ENCODE peak calls at places on chromosomes 13 and 19, in four cellular contexts. Y is K562, K is H1, C is HepG2. N is an unnamed sample.
A peak's percentile ranks its signal among the peaks of the same experiment; 100 is the strongest.

GRCh38 chr13:94925263-94925662 is 212.9 kb upstream of the SOX21 start:
- DNase-seq in Y (no peak), K (no peak), C (no peak), N (no peak)

GRCh38 chr13:95656386-95657015 is 12.0 kb upstream of the DZIP1 start:
- DNase-seq in Y (no peak), K (no peak), C (no peak), N (no peak)

GRCh38 chr19:49071860-49072547 is 495 bp downstream of the KCNA7 start:
- DNase-seq in Y (peak; percentile 84), K (peak; percentile 95), C (no peak), N (no peak)

GRCh38 chr13:106986033-106986484 is 418.1 kb upstream of the ARGLU1 start:
- DNase-seq in Y (no peak), K (no peak), C (no peak), N (no peak)

GRCh38 chr13:51524312-51524711 is 60.0 kb upstream of the WDFY2 start:
- DNase-seq in Y (no peak), K (no peak), C (peak; percentile 95), N (peak; percentile 83)

GRCh38 chr13:97021241-97021640 is 27.0 kb upstream of the OXGR1 start:
- DNase-seq in Y (no peak), K (no peak), C (no peak), N (no peak)

GRCh38 chr13:40145139-40145538 is 489.7 kb downstream of the COG6 start:
- DNase-seq in Y (no peak), K (no peak), C (no peak), N (no peak)

GRCh38 chr13:39612023-39612637 is 9.1 kb upstream of the LHFPL6 start:
- DNase-seq in Y (peak; percentile 13), K (peak; percentile 76), C (peak; percentile 58), N (peak; percentile 55)

GRCh38 chr13:95552208-95552538 is 347 bp upstream of the CLDN10 start:
- DNase-seq in Y (no peak), K (no peak), C (no peak), N (no peak)

GRCh38 chr19:50568321-50569022 is at the start of gene LRRC4B:
- DNase-seq in Y (peak; percentile 57), K (peak; percentile 77), C (no peak), N (no peak)

GRCh38 chr13:113291997-113292862 is 4.8 kb upstream of the LAMP1 start:
- DNase-seq in Y (peak; percentile 52), K (peak; percentile 53), C (no peak), N (no peak)

GRCh38 chr13:44232729-44233128 is 140.9 kb upstream of the SERP2 start:
- DNase-seq in Y (no peak), K (no peak), C (no peak), N (no peak)

GRCh38 chr19:7303470-7303869 is 9.3 kb upstream of the INSR start:
- DNase-seq in Y (no peak), K (no peak), C (no peak), N (no peak)

GRCh38 chr13:74197686-74198085 is 63.5 kb upstream of the KLF12 start:
- DNase-seq in Y (no peak), K (no peak), C (no peak), N (no peak)

GRCh38 chr19:38190061-38190460 is 34.0 kb downstream of the DPF1 start:
- DNase-seq in Y (no peak), K (no peak), C (no peak), N (no peak)

GRCh38 chr19:12965017-12965811 is 4.2 kb upstream of the DAND5 start:
- DNase-seq in Y (peak; percentile 85), K (peak; percentile 97), C (peak; percentile 72), N (peak; percentile 53)

GRCh38 chr13:75372517-75372916 is 109.5 kb downstream of the TBC1D4 start:
- DNase-seq in Y (peak; percentile 24), K (no peak), C (peak; percentile 44), N (peak; percentile 13)

GRCh38 chr13:39604736-39605135 is 1.7 kb upstream of the LHFPL6 start:
- DNase-seq in Y (no peak), K (no peak), C (no peak), N (no peak)

GRCh38 chr19:23515551-23515950 is 120.3 kb upstream of the ZNF91 start:
- DNase-seq in Y (no peak), K (no peak), C (no peak), N (no peak)

GRCh38 chr19:5155586-5156210 is 184.9 kb downstream of the PTPRS start:
- DNase-seq in Y (no peak), K (no peak), C (no peak), N (no peak)

GRCh38 chr19:30689474-30689873 is 317.3 kb downstream of the ZNF536 start:
- DNase-seq in Y (no peak), K (no peak), C (no peak), N (no peak)

GRCh38 chr19:14659886-14660489 is 14.7 kb downstream of the ADGRE3 start:
- DNase-seq in Y (no peak), K (no peak), C (no peak), N (no peak)

GRCh38 chr13:83829800-83830199 is 52.5 kb downstream of the SLITRK1 start:
- DNase-seq in Y (no peak), K (no peak), C (no peak), N (no peak)

GRCh38 chr13:46773556-46773955 is 23.4 kb downstream of the ESD start:
- DNase-seq in Y (no peak), K (no peak), C (no peak), N (no peak)

DNA sequence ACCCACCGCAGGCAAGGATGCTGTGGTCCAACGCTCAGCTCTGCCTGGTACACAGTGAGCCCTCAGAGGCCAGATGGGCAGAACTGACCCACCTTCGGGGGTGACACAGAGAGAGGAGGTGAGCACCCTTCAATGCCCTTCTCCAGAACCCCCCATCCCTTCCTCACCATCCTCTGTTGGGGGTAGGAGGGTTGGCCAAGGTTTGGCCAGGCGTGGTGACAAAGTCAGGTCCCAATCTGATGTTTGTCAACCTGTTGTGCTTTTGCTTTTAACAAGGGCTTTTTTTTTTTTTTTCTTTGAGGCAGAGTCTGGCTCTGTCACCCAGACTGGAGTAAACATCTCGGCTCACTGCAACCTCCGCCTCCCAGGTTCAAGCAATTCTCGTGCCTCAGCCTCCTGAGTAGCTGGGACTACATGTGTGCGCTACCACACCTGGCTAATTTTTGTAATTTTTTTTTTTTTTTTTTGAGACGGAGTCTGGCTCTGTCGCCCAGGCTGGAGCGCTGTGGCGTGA is 7.3 kb downstream of the PTGIR start:
- DNase-seq in Y (no peak), K (no peak), C (no peak), N (no peak)
- TF ChIP-seq PHF8 in Y (no peak), K (no peak), C (no peak), N (no peak)

DNA sequence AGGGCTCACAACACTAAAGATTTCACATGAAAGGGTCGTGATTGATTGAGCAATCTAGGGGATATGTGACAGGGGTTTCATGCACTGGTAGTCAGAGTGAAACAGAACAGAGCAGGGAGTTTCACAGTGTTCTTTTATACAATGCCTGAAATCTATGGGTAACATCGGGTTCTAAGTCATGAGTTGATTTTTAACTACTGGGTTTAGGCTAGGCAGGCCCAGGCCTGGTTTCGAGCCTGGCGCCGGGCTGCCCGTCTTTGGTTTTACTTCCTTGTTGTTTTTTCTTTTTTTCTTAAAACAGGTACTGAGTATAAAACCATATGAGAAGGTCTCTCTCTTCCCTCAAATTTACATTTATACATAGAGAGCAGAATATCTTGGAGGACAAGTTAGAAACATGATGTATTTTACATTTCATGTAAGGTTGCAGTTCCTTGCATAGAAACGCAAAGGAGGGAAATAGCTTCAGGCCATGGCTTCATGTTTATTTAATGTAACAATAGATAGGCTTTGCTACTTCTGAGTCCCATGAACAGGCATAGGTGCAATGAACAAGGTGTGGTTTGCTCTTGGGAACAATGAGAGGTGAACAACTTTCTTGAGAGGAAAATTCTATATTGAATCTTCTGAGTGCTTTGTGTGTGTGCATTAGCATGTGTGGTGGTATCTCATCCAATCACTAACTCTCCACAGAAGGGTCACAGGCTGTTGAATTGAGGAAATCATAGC is 128.9 kb upstream of the RXFP2 start:
- DNase-seq in Y (no peak), K (no peak), C (no peak), N (no peak)
- TF ChIP-seq PHF8 in Y (no peak), K (no peak), C (no peak), N (no peak)

GRCh38 chr19:19320362-19321142 is at the start of the genes MAU2 and SUGP1:
- DNase-seq in Y (peak; percentile 93), K (peak; percentile 89), C (peak; percentile 92), N (peak; percentile 89)

GRCh38 chr19:19324059-19324755 is 3.6 kb downstream of the MAU2 start:
- DNase-seq in Y (no peak), K (no peak), C (no peak), N (no peak)

GRCh38 chr19:19319725-19320361 is 466 bp downstream of the SUGP1 start:
- DNase-seq in Y (no peak), K (no peak), C (no peak), N (no peak)

GRCh38 chr19:19316082-19316481 is 4.2 kb downstream of the SUGP1 start:
- DNase-seq in Y (no peak), K (no peak), C (no peak), N (no peak)

DNA sequence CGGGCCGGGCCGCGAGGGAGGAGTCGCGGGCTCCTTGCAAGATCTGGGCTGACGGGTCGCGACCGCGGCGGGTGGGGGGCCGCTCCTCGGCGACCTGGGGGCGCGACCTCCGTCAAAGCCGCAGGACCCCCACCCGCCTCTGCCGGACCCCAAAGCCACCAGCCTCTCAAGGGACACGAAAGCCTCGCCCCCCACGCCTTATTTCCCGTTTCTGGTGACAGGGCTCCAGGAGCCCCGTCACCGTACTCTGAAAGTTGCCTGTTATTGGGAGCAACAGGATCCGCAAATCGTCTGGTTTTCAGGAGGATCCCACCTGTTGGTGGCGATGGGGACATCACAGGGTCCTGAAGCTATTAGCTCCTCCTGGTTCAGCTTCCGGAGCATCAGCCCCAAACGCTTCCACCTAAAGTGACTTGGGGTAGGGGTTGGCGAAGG is 531 bp downstream of the MAU2 start:
- DNase-seq in Y (peak; percentile 46), K (peak; percentile 53), C (peak; percentile 55), N (peak; percentile 27)
- TF ChIP-seq PHF8 in Y (no peak), K (peak; percentile 3), C (no peak), N (no peak)

DNA sequence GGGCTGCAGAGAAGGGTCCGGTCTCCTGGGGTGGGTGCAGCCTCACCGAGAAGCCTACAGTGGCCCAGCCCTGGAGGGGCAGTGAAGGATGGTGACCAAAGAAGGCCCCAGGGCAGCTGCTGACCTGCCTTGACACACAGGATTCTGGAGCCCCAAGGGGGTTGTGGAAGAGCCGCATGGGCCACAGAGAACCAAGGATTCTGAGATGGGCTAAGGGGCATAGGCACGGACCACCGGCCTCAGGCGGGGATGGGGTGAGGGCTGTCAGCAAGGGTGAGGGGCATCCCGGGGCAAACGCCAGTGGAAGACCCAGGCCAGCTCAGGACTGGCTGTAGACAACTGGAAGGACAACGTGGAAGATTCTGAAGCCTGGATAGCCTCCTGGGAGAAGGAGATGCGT is 151.6 kb downstream of the TEX29 start:
- DNase-seq in Y (no peak), K (no peak), C (no peak), N (no peak)
- TF ChIP-seq PHF8 in Y (no peak), K (no peak), C (no peak), N (no peak)